ENCODE peak calls at places on chromosomes 7 and 10, in eight cellular contexts. E is mucosa of descending colon; J is NCI-H345; C is HEK293T; H is LoVo; N is heart left ventricle; S is stimulated activated CD8-positive, alpha-beta memory T cell treated with anti-CD3 and anti-CD28 coated beads, Interleukin-4, amount 100 ng/mL, for 24 hours; A is iPS-NIHi11. Z is an unnamed sample.

GRCh38 chr7:82818091-82818620 is 344.5 kb downstream of the PCLO start:
- DNase-seq in E (no peak), J (no peak), C (no peak), H (no peak), N (no peak), S (no peak), A (peak; percentile 30), Z (no peak)

GRCh38 chr10:131983780-131984179 is 2.1 kb upstream of the BNIP3 start:
- DNase-seq in E (no peak), J (no peak), C (no peak), H (no peak), N (no peak), S (no peak), A (no peak), Z (peak; percentile 72)

GRCh38 chr7:41010967-41011366 is 691.9 kb downstream of the INHBA start:
- DNase-seq in E (no peak), J (no peak), C (no peak), H (no peak), N (peak; percentile 32), S (no peak), A (no peak), Z (no peak)

GRCh38 chr7:45000096-45001032 is at the start of gene CCM2:
- DNase-seq in E (no peak), J (no peak), C (peak; percentile 44), H (peak; percentile 31), N (peak; percentile 84), S (no peak), A (peak; percentile 92), Z (peak; percentile 48)

GRCh38 chr10:4058514-4059029 is 273.6 kb upstream of the KLF6 start:
- DNase-seq in E (no peak), J (no peak), C (no peak), H (peak; percentile 84), N (no peak), S (no peak), A (no peak), Z (no peak)

GRCh38 chr10:103759100-103759781 is 96.1 kb downstream of the SH3PXD2A start:
- DNase-seq in E (no peak), J (no peak), C (no peak), H (no peak), N (peak; percentile 77), S (no peak), A (no peak), Z (peak; percentile 46)

GRCh38 chr7:93601363-93601762 is 26.8 kb upstream of the CALCR start:
- DNase-seq in E (no peak), J (peak; percentile 25), C (peak; percentile 12), H (no peak), N (no peak), S (no peak), A (peak; percentile 12), Z (no peak)

GRCh38 chr7:98038731-98039130 is 48.7 kb upstream of the OCM2 start:
- DNase-seq in E (no peak), J (no peak), C (no peak), H (no peak), N (no peak), S (no peak), A (no peak), Z (no peak)

GRCh38 chr10:11685787-11686218 is 56.4 kb upstream of the ECHDC3 start:
- DNase-seq in E (peak; percentile 88), J (peak; percentile 80), C (no peak), H (peak; percentile 93), N (peak; percentile 69), S (no peak), A (no peak), Z (peak; percentile 64)

GRCh38 chr7:77752016-77752415 is 46.2 kb downstream of the TMEM60 start:
- DNase-seq in E (no peak), J (no peak), C (no peak), H (no peak), N (no peak), S (no peak), A (no peak), Z (no peak)

GRCh38 chr7:97128736-97129135 is 11.2 kb downstream of the SDHAF3 start:
- DNase-seq in E (no peak), J (no peak), C (no peak), H (no peak), N (no peak), S (no peak), A (no peak), Z (no peak)

GRCh38 chr10:93080350-93081046 is 6.8 kb downstream of the CYP26A1 start:
- DNase-seq in E (no peak), J (peak; percentile 21), C (peak; percentile 80), H (peak; percentile 54), N (peak; percentile 54), S (peak; percentile 25), A (peak; percentile 85), Z (peak; percentile 54)

GRCh38 chr10:32938554-32939061 is 19.4 kb downstream of the ITGB1 start:
- DNase-seq in E (peak; percentile 57), J (peak; percentile 22), C (no peak), H (no peak), N (peak; percentile 61), S (no peak), A (no peak), Z (no peak)

GRCh38 chr7:106870983-106871410 is 5.9 kb downstream of the PIK3CG start:
- DNase-seq in E (no peak), J (no peak), C (no peak), H (no peak), N (no peak), S (no peak), A (no peak), Z (no peak)

GRCh38 chr7:150799741-150800575 is at the start of gene TMEM176B:
- DNase-seq in E (peak; percentile 83), J (no peak), C (no peak), H (no peak), N (peak; percentile 68), S (no peak), A (peak; percentile 43), Z (no peak)

GRCh38 chr10:60384708-60385398 is 4.8 kb downstream of the ANK3 start:
- DNase-seq in E (no peak), J (no peak), C (no peak), H (peak; percentile 61), N (no peak), S (no peak), A (peak; percentile 37), Z (peak; percentile 99)

Z was measured in A172.